ENCODE peak calls at places on chromosomes 16 and 17, in ten cellular contexts. I is WTC11, T is A549, M is sigmoid colon, E is H9, U is fibroblast of lung, V is HFF-Myc, H is GM23338, B is lower leg skin, Q is colonic mucosa. C is an unnamed sample.

GRCh38 chr17:50039058-50039457 is 16.9 kb upstream of the ITGA3 start:
- DNase-seq in I (no peak), T (no peak), M (no peak), E (no peak), U (no peak), V (no peak), H (no peak), B (no peak), Q (no peak), C (no peak)

GRCh38 chr17:78210111-78210510 is 3.9 kb upstream of the BIRC5 start:
- DNase-seq in I (no peak), T (no peak), M (no peak), E (no peak), U (no peak), V (no peak), H (no peak), B (no peak), Q (no peak), C (no peak)

GRCh38 chr17:73139296-73139695 is 25.5 kb upstream of the SSTR2 start:
- DNase-seq in I (no peak), T (no peak), M (no peak), E (no peak), U (no peak), V (no peak), H (no peak), B (no peak), Q (no peak), C (no peak)

GRCh38 chr17:71208111-71208704 is 912.6 kb upstream of the SOX9 start:
- DNase-seq in I (no peak), T (no peak), M (no peak), E (no peak), U (peak; percentile 79), V (no peak), H (no peak), B (no peak), Q (no peak), C (no peak)

GRCh38 chr17:10729334-10730193 is at the start of gene TMEM220:
- DNase-seq in I (peak; percentile 84), T (peak; percentile 48), M (peak; percentile 94), E (peak; percentile 91), U (peak; percentile 78), V (no peak), H (peak; percentile 88), B (peak; percentile 98), Q (peak; percentile 77), C (peak; percentile 82)

GRCh38 chr17:80214012-80214877 is 5.9 kb downstream of the SGSH start:
- DNase-seq in I (no peak), T (no peak), M (no peak), E (no peak), U (no peak), V (no peak), H (no peak), B (no peak), Q (no peak), C (no peak)

GRCh38 chr16:25827709-25828108 is 135.9 kb downstream of the HS3ST4 start:
- DNase-seq in I (no peak), T (no peak), M (no peak), E (no peak), U (no peak), V (no peak), H (no peak), B (no peak), Q (no peak), C (no peak)

GRCh38 chr16:35788381-35788780 is 2329.0 kb downstream of the TP53TG3F start:
- DNase-seq in I (no peak), T (no peak), M (no peak), E (no peak), U (no peak), V (no peak), H (no peak), B (peak; percentile 76), Q (no peak), C (no peak)

GRCh38 chr16:7025616-7026190 is 306.9 kb upstream of the RBFOX1 start:
- DNase-seq in I (peak; percentile 40), T (peak; percentile 25), M (peak; percentile 68), E (peak; percentile 89), U (no peak), V (no peak), H (peak; percentile 76), B (peak; percentile 90), Q (peak; percentile 75), C (peak; percentile 93)

GRCh38 chr16:89023151-89023551 is 46.1 kb upstream of the CBFA2T3 start:
- DNase-seq in I (no peak), T (no peak), M (peak; percentile 40), E (no peak), U (no peak), V (no peak), H (no peak), B (no peak), Q (no peak), C (no peak)

DNA sequence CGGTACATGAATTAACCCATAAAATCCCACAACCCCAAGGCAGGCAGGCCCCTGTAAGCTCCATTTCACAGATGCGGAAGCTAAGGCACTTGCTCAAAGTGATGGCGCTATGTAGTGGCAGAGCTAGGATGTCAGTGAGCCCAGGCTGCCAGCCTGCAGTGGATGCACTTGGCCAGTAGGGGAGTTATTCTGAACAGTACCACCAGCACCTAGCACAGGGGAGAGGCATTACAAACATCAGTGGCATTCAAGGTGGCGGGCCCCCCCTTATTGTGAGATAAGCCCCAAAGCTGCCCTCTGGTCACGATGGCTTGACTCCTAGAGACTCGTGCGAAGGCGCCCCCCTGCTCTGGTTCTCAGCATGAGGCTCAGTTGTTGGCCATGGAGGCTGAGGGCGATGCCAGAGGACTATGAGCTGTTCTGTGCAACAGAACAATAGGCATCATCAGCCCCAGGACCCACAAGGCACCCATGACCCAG is 33.8 kb downstream of the GTF3C1 start:
- DNase-seq in I (peak; percentile 62), T (peak; percentile 69), M (no peak), E (peak; percentile 74), U (no peak), V (no peak), H (peak; percentile 72), B (no peak), Q (no peak), C (peak; percentile 27)
- TF ChIP-seq CTCF in I (peak; percentile 83), T (peak; percentile 35), M (no peak), E (peak; percentile 77), U (peak; percentile 43), V (peak; percentile 66), H (peak; percentile 69), B (no peak), Q (peak; percentile 43), C (peak; percentile 46)

DNA sequence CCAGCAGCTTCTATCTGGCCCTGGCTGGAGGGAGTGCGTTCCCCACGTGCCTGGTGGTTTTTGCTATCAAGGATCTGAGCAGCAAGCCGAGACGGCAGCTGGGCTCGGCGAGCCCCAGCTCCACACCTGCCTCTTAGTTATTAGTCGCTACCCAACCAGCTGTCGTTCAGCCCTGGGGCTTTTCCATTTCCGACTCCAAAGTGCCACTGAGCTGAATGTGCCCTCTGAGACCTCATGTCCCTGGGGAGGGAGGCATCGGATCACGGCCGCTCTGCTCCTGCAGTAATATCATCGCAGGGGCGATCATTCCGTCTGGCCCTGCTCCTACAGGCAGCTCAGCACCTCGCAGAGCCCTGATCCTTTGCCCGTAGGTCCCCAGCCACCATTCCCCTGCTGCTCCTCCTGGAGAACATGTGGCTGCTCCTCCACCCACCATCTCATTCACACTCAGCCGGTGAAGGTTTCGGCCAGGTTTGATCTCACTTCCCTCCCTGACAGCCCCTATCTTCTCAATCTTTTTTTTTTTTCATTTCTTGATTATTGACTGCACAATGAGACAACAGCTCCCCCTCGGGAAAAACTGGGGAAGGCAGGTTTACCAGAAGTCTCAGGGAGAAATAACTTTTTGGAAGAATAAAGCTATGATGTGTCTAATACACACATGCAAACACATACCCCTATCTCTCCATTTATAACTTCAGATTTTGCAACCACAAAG is 86.7 kb downstream of the ZFHX3 start:
- DNase-seq in I (no peak), T (peak; percentile 32), M (peak; percentile 57), E (no peak), U (peak; percentile 24), V (no peak), H (no peak), B (no peak), Q (no peak), C (no peak)
- TF ChIP-seq CTCF in I (no peak), T (peak; percentile 22), M (no peak), E (peak; percentile 44), U (peak; percentile 56), V (peak; percentile 20), H (peak; percentile 46), B (no peak), Q (no peak), C (no peak)

DNA sequence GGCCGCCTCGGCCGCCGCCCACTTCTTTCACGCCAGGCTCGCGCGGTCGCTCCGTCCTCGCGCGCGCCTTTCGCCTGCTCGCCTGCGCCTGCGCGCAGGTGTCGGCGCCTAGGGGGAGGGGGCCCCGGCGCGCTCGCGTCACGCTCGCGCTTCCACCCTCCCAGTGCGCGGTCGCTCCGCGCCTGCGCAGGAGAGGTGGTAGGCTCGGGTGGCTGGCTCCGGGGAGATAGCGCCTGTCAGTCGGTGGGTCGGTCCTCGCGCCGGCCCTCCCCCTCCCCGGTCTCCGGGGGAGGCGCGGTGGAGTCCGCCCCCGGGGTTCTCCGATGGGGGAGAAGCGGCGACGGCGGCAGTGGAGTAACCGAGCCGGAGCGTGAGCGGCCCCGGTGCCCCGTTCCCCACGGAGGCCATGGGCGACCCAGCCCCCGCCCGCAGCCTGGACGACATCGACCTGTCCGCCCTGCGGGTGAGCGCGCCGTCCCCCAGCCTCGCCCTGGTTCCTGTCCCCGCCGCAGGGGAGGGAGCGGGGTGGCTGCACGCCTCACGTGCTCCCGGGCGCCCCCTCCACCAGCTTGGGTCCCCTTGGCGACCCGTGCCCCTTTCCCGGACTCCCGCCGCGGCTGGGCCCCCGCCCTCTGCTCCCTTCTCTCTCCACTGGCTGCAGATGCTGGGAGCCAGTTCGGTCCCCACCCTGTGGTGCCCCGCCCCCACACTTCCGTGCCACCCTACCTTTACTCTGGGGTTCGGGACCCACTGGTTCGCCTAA is at the start of gene MINK1:
- DNase-seq in I (peak; percentile 79), T (peak; percentile 99), M (peak; percentile 94), E (peak; percentile 89), U (peak; percentile 86), V (peak; percentile 69), H (peak; percentile 83), B (peak; percentile 96), Q (peak; percentile 89), C (peak; percentile 87)
- TF ChIP-seq CTCF in I (no peak), T (no peak), M (no peak), E (no peak), U (no peak), V (no peak), H (no peak), B (no peak), Q (no peak), C (no peak)

GRCh38 chr17:81323411-81323868 is 28.3 kb upstream of the SLC38A10 start:
- DNase-seq in I (no peak), T (no peak), M (no peak), E (no peak), U (no peak), V (peak; percentile 51), H (no peak), B (peak; percentile 92), Q (no peak), C (no peak)

GRCh38 chr17:81323083-81323369 is 27.9 kb upstream of the SLC38A10 start:
- DNase-seq in I (no peak), T (no peak), M (no peak), E (no peak), U (no peak), V (no peak), H (no peak), B (no peak), Q (no peak), C (no peak)

GRCh38 chr17:81325057-81325973 is 30.2 kb upstream of the SLC38A10 start:
- DNase-seq in I (no peak), T (no peak), M (no peak), E (no peak), U (no peak), V (no peak), H (no peak), B (no peak), Q (no peak), C (no peak)

GRCh38 chr17:81324177-81324905 is 29.2 kb upstream of the SLC38A10 start:
- DNase-seq in I (no peak), T (no peak), M (no peak), E (no peak), U (no peak), V (no peak), H (no peak), B (no peak), Q (no peak), C (no peak)

GRCh38 chr17:81322271-81323082 is 27.4 kb upstream of the SLC38A10 start:
- DNase-seq in I (peak; percentile 56), T (peak; percentile 89), M (no peak), E (no peak), U (no peak), V (no peak), H (peak; percentile 69), B (no peak), Q (no peak), C (no peak)
- TF ChIP-seq CTCF in I (no peak), T (peak; percentile 30), M (no peak), E (peak; percentile 52), U (peak; percentile 8), V (peak; percentile 55), H (peak; percentile 56), B (no peak), Q (no peak), C (no peak)

C was measured in nephron progenitor cell.